ENCODE peak calls at places on chromosomes 13 and 19, in six cellular contexts. One of them, this sample, is unnamed.

GRCh38 chr19:14728595-14728994 is 38.7 kb downstream of the ZNF333 start:
- DNase-seq in aorta: no peak
- DNase-seq in kidney: no peak
- DNase-seq in fibroblast of lung: no peak
- DNase-seq in tibial nerve: no peak
- DNase-seq in pancreas: no peak
- DNase-seq in this sample: no peak

GRCh38 chr13:113486698-113487097 is 3.8 kb downstream of the DCUN1D2 start:
- DNase-seq in aorta: no peak
- DNase-seq in kidney: no peak
- DNase-seq in fibroblast of lung: no peak
- DNase-seq in tibial nerve: no peak
- DNase-seq in pancreas: no peak
- DNase-seq in this sample: no peak

GRCh38 chr13:99989376-99990044 is 7.9 kb downstream of the ZIC2 start:
- DNase-seq in aorta: peak; percentile 70
- DNase-seq in kidney: no peak
- DNase-seq in fibroblast of lung: no peak
- DNase-seq in tibial nerve: no peak
- DNase-seq in pancreas: no peak
- DNase-seq in this sample: no peak

GRCh38 chr13:111488466-111489132 is 168.2 kb downstream of the TEX29 start:
- DNase-seq in aorta: no peak
- DNase-seq in kidney: peak; percentile 22
- DNase-seq in fibroblast of lung: no peak
- DNase-seq in tibial nerve: no peak
- DNase-seq in pancreas: no peak
- DNase-seq in this sample: no peak

GRCh38 chr19:45495178-45495577 is 1.7 kb downstream of the RTN2 start:
- DNase-seq in aorta: no peak
- DNase-seq in kidney: no peak
- DNase-seq in fibroblast of lung: no peak
- DNase-seq in tibial nerve: no peak
- DNase-seq in pancreas: no peak
- DNase-seq in this sample: no peak

GRCh38 chr19:13153627-13154240 is 3.5 kb downstream of the IER2 start:
- DNase-seq in aorta: peak; percentile 82
- DNase-seq in kidney: no peak
- DNase-seq in fibroblast of lung: peak; percentile 51
- DNase-seq in tibial nerve: no peak
- DNase-seq in pancreas: peak; percentile 75
- DNase-seq in this sample: no peak

GRCh38 chr19:14418743-14419037 is 451 bp downstream of the DDX39A start:
- DNase-seq in aorta: no peak
- DNase-seq in kidney: no peak
- DNase-seq in fibroblast of lung: no peak
- DNase-seq in tibial nerve: no peak
- DNase-seq in pancreas: no peak
- DNase-seq in this sample: no peak

GRCh38 chr13:113015826-113016525 is 47.0 kb downstream of the MCF2L start:
- DNase-seq in aorta: no peak
- DNase-seq in kidney: peak; percentile 59
- DNase-seq in fibroblast of lung: no peak
- DNase-seq in tibial nerve: no peak
- DNase-seq in pancreas: peak; percentile 21
- DNase-seq in this sample: no peak

GRCh38 chr19:13033819-13034611 is 38.7 kb downstream of the NFIX start:
- DNase-seq in aorta: peak; percentile 89
- DNase-seq in kidney: no peak
- DNase-seq in fibroblast of lung: peak; percentile 59
- DNase-seq in tibial nerve: peak; percentile 68
- DNase-seq in pancreas: peak; percentile 92
- DNase-seq in this sample: no peak

GRCh38 chr19:45827459-45828093 is 12.5 kb upstream of the RSPH6A start:
- DNase-seq in aorta: no peak
- DNase-seq in kidney: no peak
- DNase-seq in fibroblast of lung: no peak
- DNase-seq in tibial nerve: no peak
- DNase-seq in pancreas: no peak
- DNase-seq in this sample: no peak

GRCh38 chr19:1318678-1319471 is 33.2 kb downstream of the EFNA2 start:
- DNase-seq in aorta: no peak
- DNase-seq in kidney: no peak
- DNase-seq in fibroblast of lung: peak; percentile 7
- DNase-seq in tibial nerve: no peak
- DNase-seq in pancreas: no peak
- DNase-seq in this sample: no peak

GRCh38 chr19:13277104-13277809 is 127.0 kb downstream of the IER2 start:
- DNase-seq in aorta: peak; percentile 71
- DNase-seq in kidney: peak; percentile 48
- DNase-seq in fibroblast of lung: peak; percentile 78
- DNase-seq in tibial nerve: peak; percentile 79
- DNase-seq in pancreas: no peak
- DNase-seq in this sample: peak; percentile 70

GRCh38 chr13:27569405-27569804 is 50.9 kb downstream of the LNX2 start:
- DNase-seq in aorta: no peak
- DNase-seq in kidney: no peak
- DNase-seq in fibroblast of lung: no peak
- DNase-seq in tibial nerve: no peak
- DNase-seq in pancreas: no peak
- DNase-seq in this sample: no peak

GRCh38 chr19:1133471-1133929 is 29.7 kb downstream of the GPX4 start:
- DNase-seq in aorta: no peak
- DNase-seq in kidney: no peak
- DNase-seq in fibroblast of lung: no peak
- DNase-seq in tibial nerve: no peak
- DNase-seq in pancreas: no peak
- DNase-seq in this sample: no peak

GRCh38 chr19:46271488-46272197 is 25.2 kb upstream of the HIF3A start:
- DNase-seq in aorta: no peak
- DNase-seq in kidney: no peak
- DNase-seq in fibroblast of lung: no peak
- DNase-seq in tibial nerve: no peak
- DNase-seq in pancreas: no peak
- DNase-seq in this sample: no peak

GRCh38 chr19:50893047-50893737 is 18.0 kb downstream of the KLK4 start:
- DNase-seq in aorta: no peak
- DNase-seq in kidney: no peak
- DNase-seq in fibroblast of lung: no peak
- DNase-seq in tibial nerve: no peak
- DNase-seq in pancreas: no peak
- DNase-seq in this sample: no peak

GRCh38 chr19:45901432-45901903 is 945 bp downstream of the MYPOP start:
- DNase-seq in aorta: peak; percentile 85
- DNase-seq in kidney: peak; percentile 84
- DNase-seq in fibroblast of lung: peak; percentile 46
- DNase-seq in tibial nerve: peak; percentile 24
- DNase-seq in pancreas: peak; percentile 56
- DNase-seq in this sample: no peak

GRCh38 chr13:37652596-37652995 is 54.0 kb upstream of the POSTN start:
- DNase-seq in aorta: no peak
- DNase-seq in kidney: no peak
- DNase-seq in fibroblast of lung: no peak
- DNase-seq in tibial nerve: no peak
- DNase-seq in pancreas: no peak
- DNase-seq in this sample: no peak

DNA sequence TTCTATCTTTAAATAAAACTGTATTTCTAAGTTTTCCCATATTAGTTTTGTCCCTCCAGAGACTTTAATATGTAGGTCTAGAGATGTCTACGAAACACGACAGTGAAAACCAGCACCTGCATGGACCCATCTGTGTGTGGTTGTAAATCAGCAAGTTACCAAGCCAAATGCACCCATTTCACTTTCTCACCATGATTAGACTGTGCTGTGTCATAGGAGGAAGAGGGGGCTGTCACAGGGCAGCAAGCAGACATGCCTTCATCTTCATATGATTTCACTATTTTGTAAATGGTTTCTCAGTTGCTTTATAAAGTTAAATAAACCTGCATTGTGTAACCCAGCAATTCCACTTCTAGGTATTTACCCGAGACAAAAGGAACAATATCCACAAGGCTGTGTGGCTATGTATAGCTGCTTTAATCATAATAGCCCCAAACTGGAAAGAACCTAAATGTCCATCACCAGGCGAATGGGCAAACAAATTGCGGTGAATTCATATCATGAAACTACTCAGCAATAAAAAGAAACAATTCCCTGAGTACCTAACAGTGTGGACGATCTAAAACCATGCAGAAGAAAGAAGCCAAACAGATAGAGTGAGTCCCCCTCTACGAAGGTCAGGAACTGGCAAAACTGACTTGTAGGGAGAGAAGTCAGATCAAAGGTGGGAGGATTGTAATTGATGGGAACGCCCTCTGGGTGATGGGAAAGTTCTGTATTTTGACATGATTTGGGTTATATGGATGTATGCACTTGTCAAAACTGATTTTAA is 185.5 kb downstream of the COL4A1 start:
- DNase-seq in aorta: no peak
- DNase-seq in kidney: no peak
- DNase-seq in fibroblast of lung: no peak
- DNase-seq in tibial nerve: no peak
- DNase-seq in pancreas: no peak
- DNase-seq in this sample: no peak
- H3K4me3 ChIP-seq in aorta: no peak overlapping the region
- H3K4me3 ChIP-seq in kidney: no peak overlapping the region
- H3K4me3 ChIP-seq in fibroblast of lung: no peak overlapping the region
- H3K4me3 ChIP-seq in tibial nerve: no peak overlapping the region
- H3K4me3 ChIP-seq in pancreas: no peak overlapping the region
- H3K4me3 ChIP-seq in this sample: no peak overlapping the region

GRCh38 chr13:74778946-74779345 is 644.7 kb upstream of the KLF12 start:
- DNase-seq in aorta: no peak
- DNase-seq in kidney: no peak
- DNase-seq in fibroblast of lung: peak; percentile 35
- DNase-seq in tibial nerve: no peak
- DNase-seq in pancreas: no peak
- DNase-seq in this sample: no peak
- H3K27ac ChIP-seq in aorta: no peak overlapping the region
- H3K27ac ChIP-seq in kidney: no peak overlapping the region
- H3K27ac ChIP-seq in fibroblast of lung: no peak overlapping the region
- H3K27ac ChIP-seq in tibial nerve: no peak overlapping the region
- H3K27ac ChIP-seq in pancreas: no peak overlapping the region
- H3K27ac ChIP-seq in this sample: no peak overlapping the region

DNA sequence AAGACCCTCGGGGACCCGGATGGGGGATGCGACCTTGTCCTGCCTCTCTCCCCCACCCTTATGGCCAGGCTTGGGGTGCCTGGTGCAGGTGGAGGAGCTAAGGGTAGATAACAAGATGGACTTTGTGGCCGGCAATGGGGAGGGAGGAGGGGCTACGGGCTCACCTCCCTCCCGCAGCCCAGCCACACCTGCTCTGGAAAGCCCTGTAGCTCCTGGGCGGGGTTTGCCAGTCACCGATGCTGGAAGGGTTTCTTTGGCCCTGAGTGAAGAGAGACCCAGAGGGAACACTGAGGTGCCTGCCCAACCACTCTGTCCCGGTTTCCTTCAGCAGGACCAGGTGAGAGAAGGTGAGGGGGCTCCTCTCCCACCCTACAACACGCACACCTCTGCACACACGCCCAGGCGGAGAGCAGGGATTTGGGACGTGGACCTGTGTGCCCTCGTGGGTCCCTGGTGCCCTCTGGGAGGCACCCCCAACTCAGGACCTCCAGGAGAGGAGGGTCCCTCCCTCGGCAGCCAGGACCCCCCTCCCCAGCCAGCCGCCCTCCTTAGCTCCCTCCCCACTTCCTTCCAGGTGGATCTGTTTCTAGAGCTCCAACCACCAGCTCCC is at the start of gene FUT2:
- DNase-seq in aorta: no peak
- DNase-seq in kidney: no peak
- DNase-seq in fibroblast of lung: no peak
- DNase-seq in tibial nerve: no peak
- DNase-seq in pancreas: peak; percentile 83
- DNase-seq in this sample: no peak
- H3K4me3 ChIP-seq in aorta: no peak within 1 kb of the TSS
- H3K4me3 ChIP-seq in kidney: peak within 1 kb of the TSS; percentile 32
- H3K4me3 ChIP-seq in fibroblast of lung: no peak within 1 kb of the TSS
- H3K4me3 ChIP-seq in tibial nerve: peak within 1 kb of the TSS; percentile 17
- H3K4me3 ChIP-seq in pancreas: peak within 1 kb of the TSS; percentile 23
- H3K4me3 ChIP-seq in this sample: peak within 1 kb of the TSS; percentile 52

DNA sequence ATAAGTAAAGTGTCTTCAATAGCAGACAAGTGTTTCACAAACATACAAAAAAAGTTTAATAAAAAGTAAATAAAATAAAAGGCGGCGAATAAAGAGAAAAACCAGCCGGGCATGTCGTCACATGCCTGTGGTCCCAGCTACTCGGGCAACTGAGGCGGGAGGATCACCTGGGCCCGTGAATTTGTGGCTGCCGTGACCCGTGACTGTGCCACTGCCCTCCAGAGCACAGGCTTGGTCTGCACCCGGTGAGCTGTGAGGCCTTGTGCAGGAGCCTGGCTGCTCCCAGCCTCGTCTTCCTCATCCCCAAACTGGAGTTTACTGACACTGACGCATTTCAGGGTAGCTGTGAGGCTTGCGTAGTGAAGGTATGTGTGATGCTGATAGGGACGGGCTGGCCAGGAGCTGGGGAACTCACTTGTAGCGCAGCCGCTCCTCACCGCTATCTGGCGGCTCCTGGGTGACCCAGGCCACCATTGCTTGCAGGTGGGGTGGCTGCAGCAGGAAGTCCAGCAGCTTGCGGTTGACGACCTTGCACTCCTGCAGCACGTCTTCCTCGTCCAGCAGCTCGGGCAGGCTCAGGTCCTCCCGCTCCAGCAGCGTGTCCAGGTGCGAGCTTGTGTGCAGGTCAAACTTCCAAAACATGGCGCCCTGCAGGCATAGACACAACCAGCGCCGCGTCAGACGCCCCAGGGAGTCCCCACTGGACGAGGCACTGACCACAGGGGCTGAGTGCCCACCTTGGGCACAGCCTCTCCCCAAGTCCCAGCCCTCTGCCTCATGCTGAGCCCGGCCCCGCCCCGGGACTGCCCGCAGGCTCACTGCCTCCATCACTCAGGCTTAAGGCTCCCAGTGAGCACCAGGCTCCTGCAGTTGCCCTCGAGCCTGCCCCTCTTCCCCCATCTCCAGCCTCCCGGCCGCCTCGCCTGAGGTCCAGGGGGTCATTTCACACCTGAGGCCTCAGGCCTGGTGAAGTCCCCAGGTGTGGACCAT is 12.1 kb downstream of the PPP6R1 start:
- DNase-seq in aorta: no peak
- DNase-seq in kidney: peak; percentile 68
- DNase-seq in fibroblast of lung: no peak
- DNase-seq in tibial nerve: no peak
- DNase-seq in pancreas: no peak
- DNase-seq in this sample: no peak
- H3K27ac ChIP-seq in aorta: no peak overlapping the region
- H3K27ac ChIP-seq in kidney: no peak overlapping the region
- H3K27ac ChIP-seq in fibroblast of lung: no peak overlapping the region
- H3K27ac ChIP-seq in tibial nerve: no peak overlapping the region
- H3K27ac ChIP-seq in pancreas: no peak overlapping the region
- H3K27ac ChIP-seq in this sample: no peak overlapping the region

GRCh38 chr19:39557791-39558622 is 18.0 kb upstream of the EID2 start:
- DNase-seq in aorta: no peak
- DNase-seq in kidney: no peak
- DNase-seq in fibroblast of lung: no peak
- DNase-seq in tibial nerve: no peak
- DNase-seq in pancreas: no peak
- DNase-seq in this sample: no peak
- H3K4me3 ChIP-seq in aorta: no peak overlapping the region
- H3K4me3 ChIP-seq in kidney: no peak overlapping the region
- H3K4me3 ChIP-seq in fibroblast of lung: no peak overlapping the region
- H3K4me3 ChIP-seq in tibial nerve: peak overlapping the region; percentile 14
- H3K4me3 ChIP-seq in pancreas: no peak overlapping the region
- H3K4me3 ChIP-seq in this sample: no peak overlapping the region

This sample was measured in iPS DF 6.9.